ENCODE peak calls at places on chromosomes 3 and 15, in five cellular contexts. One of them, this sample, is unnamed. For H3K36me3, the result is how much of the 10 kb centered on the place peaks cover.

GRCh38 chr3:100902572-100902971 is 90.6 kb downstream of the ABI3BP start:
- DNase-seq in mucosa of descending colon: no peak
- DNase-seq in tibial nerve: no peak
- DNase-seq in CD8-positive, alpha-beta T cell: no peak
- DNase-seq in heart right ventricle: no peak
- DNase-seq in this sample: no peak

GRCh38 chr3:62892951-62893350 is 17.7 kb upstream of the CADPS start:
- DNase-seq in heart right ventricle: no peak
- DNase-seq in mucosa of descending colon: no peak
- DNase-seq in CD8-positive, alpha-beta T cell: no peak
- DNase-seq in tibial nerve: no peak
- DNase-seq in this sample: no peak

GRCh38 chr3:47852604-47853397 is 49.9 kb downstream of the DHX30 start:
- DNase-seq in tibial nerve: no peak
- DNase-seq in CD8-positive, alpha-beta T cell: no peak
- DNase-seq in mucosa of descending colon: no peak
- DNase-seq in heart right ventricle: no peak
- DNase-seq in this sample: no peak

GRCh38 chr15:74373056-74373650 is 5.7 kb upstream of the CYP11A1 start:
- DNase-seq in tibial nerve: no peak
- DNase-seq in heart right ventricle: no peak
- DNase-seq in CD8-positive, alpha-beta T cell: no peak
- DNase-seq in mucosa of descending colon: no peak
- DNase-seq in this sample: no peak

GRCh38 chr15:58227706-58228543 is 89.7 kb downstream of the AQP9 start:
- DNase-seq in mucosa of descending colon: no peak
- DNase-seq in tibial nerve: peak
- DNase-seq in heart right ventricle: peak
- DNase-seq in CD8-positive, alpha-beta T cell: peak
- DNase-seq in this sample: no peak

GRCh38 chr3:89107461-89108035 is at the start of gene EPHA3:
- DNase-seq in heart right ventricle: peak
- DNase-seq in tibial nerve: peak
- DNase-seq in mucosa of descending colon: peak
- DNase-seq in CD8-positive, alpha-beta T cell: no peak
- DNase-seq in this sample: peak

GRCh38 chr3:168102735-168103410 is 7.1 kb upstream of the GOLIM4 start:
- DNase-seq in heart right ventricle: no peak
- DNase-seq in CD8-positive, alpha-beta T cell: no peak
- DNase-seq in mucosa of descending colon: no peak
- DNase-seq in tibial nerve: no peak
- DNase-seq in this sample: no peak

GRCh38 chr15:67101981-67102929 is 36.9 kb downstream of the SMAD3 start:
- DNase-seq in heart right ventricle: no peak
- DNase-seq in mucosa of descending colon: no peak
- DNase-seq in CD8-positive, alpha-beta T cell: peak
- DNase-seq in tibial nerve: no peak
- DNase-seq in this sample: peak

GRCh38 chr3:146130881-146131371 is 30.1 kb downstream of the PLOD2 start:
- DNase-seq in heart right ventricle: no peak
- DNase-seq in mucosa of descending colon: no peak
- DNase-seq in tibial nerve: no peak
- DNase-seq in CD8-positive, alpha-beta T cell: no peak
- DNase-seq in this sample: no peak

GRCh38 chr15:40235201-40235890 is 3.5 kb upstream of the PAK6 start:
- DNase-seq in CD8-positive, alpha-beta T cell: no peak
- DNase-seq in tibial nerve: no peak
- DNase-seq in heart right ventricle: no peak
- DNase-seq in mucosa of descending colon: no peak
- DNase-seq in this sample: no peak

GRCh38 chr3:128572644-128573105 is 77.9 kb downstream of the RPN1 start:
- DNase-seq in heart right ventricle: no peak
- DNase-seq in tibial nerve: no peak
- DNase-seq in CD8-positive, alpha-beta T cell: no peak
- DNase-seq in mucosa of descending colon: no peak
- DNase-seq in this sample: no peak

GRCh38 chr3:188000361-188000861 is 153.5 kb upstream of the LPP start:
- DNase-seq in CD8-positive, alpha-beta T cell: no peak
- DNase-seq in heart right ventricle: no peak
- DNase-seq in mucosa of descending colon: no peak
- DNase-seq in tibial nerve: no peak
- DNase-seq in this sample: no peak

GRCh38 chr3:53482227-53482626 is 12.2 kb upstream of the CACNA1D start:
- DNase-seq in heart right ventricle: no peak
- DNase-seq in tibial nerve: no peak
- DNase-seq in CD8-positive, alpha-beta T cell: no peak
- DNase-seq in mucosa of descending colon: no peak
- DNase-seq in this sample: no peak

GRCh38 chr3:196867155-196867506 is 589 bp upstream of the SENP5 start:
- DNase-seq in CD8-positive, alpha-beta T cell: no peak
- DNase-seq in mucosa of descending colon: no peak
- DNase-seq in heart right ventricle: no peak
- DNase-seq in tibial nerve: no peak
- DNase-seq in this sample: no peak

GRCh38 chr3:194019766-194020165 is 116.2 kb upstream of the HES1 start:
- DNase-seq in tibial nerve: no peak
- DNase-seq in CD8-positive, alpha-beta T cell: no peak
- DNase-seq in mucosa of descending colon: no peak
- DNase-seq in heart right ventricle: no peak
- DNase-seq in this sample: no peak

GRCh38 chr15:80691575-80691974 is 3.5 kb upstream of the ABHD17C start:
- DNase-seq in mucosa of descending colon: no peak
- DNase-seq in tibial nerve: no peak
- DNase-seq in heart right ventricle: no peak
- DNase-seq in CD8-positive, alpha-beta T cell: no peak
- DNase-seq in this sample: no peak

GRCh38 chr3:39106281-39107055 is 959 bp downstream of the GORASP1 start:
- DNase-seq in heart right ventricle: no peak
- DNase-seq in tibial nerve: no peak
- DNase-seq in CD8-positive, alpha-beta T cell: no peak
- DNase-seq in mucosa of descending colon: no peak
- DNase-seq in this sample: no peak

GRCh38 chr15:49621327-49622210 is 721 bp downstream of the DTWD1 start:
- DNase-seq in CD8-positive, alpha-beta T cell: no peak
- DNase-seq in tibial nerve: no peak
- DNase-seq in mucosa of descending colon: no peak
- DNase-seq in heart right ventricle: no peak
- DNase-seq in this sample: no peak

GRCh38 chr3:120498947-120499346 is 48.2 kb upstream of the FSTL1 start:
- DNase-seq in heart right ventricle: no peak
- DNase-seq in tibial nerve: no peak
- DNase-seq in CD8-positive, alpha-beta T cell: no peak
- DNase-seq in mucosa of descending colon: no peak
- DNase-seq in this sample: no peak

GRCh38 chr15:56758770-56759449 is 25.6 kb upstream of the ZNF280D start:
- DNase-seq in CD8-positive, alpha-beta T cell: no peak
- DNase-seq in heart right ventricle: no peak
- DNase-seq in mucosa of descending colon: no peak
- DNase-seq in tibial nerve: no peak
- DNase-seq in this sample: no peak

GRCh38 chr3:68919000-68919399 is 13.3 kb downstream of the TAFA4 start:
- DNase-seq in tibial nerve: no peak
- DNase-seq in heart right ventricle: no peak
- DNase-seq in CD8-positive, alpha-beta T cell: no peak
- DNase-seq in mucosa of descending colon: no peak
- DNase-seq in this sample: no peak

GRCh38 chr3:122322095-122323075 is 2.7 kb upstream of the CSTA start:
- DNase-seq in heart right ventricle: no peak
- DNase-seq in tibial nerve: no peak
- DNase-seq in mucosa of descending colon: no peak
- DNase-seq in CD8-positive, alpha-beta T cell: no peak
- DNase-seq in this sample: peak

GRCh38 chr15:88908123-88908522 is 5.1 kb downstream of the MFGE8 start:
- DNase-seq in CD8-positive, alpha-beta T cell: no peak
- DNase-seq in mucosa of descending colon: no peak
- DNase-seq in heart right ventricle: no peak
- DNase-seq in tibial nerve: no peak
- DNase-seq in this sample: no peak

GRCh38 chr15:88906130-88906529 is 7.0 kb downstream of the MFGE8 start:
- DNase-seq in mucosa of descending colon: no peak
- DNase-seq in tibial nerve: no peak
- DNase-seq in heart right ventricle: no peak
- DNase-seq in CD8-positive, alpha-beta T cell: no peak
- DNase-seq in this sample: no peak

GRCh38 chr15:88905576-88905975 is 7.6 kb downstream of the MFGE8 start:
- DNase-seq in CD8-positive, alpha-beta T cell: no peak
- DNase-seq in heart right ventricle: no peak
- DNase-seq in tibial nerve: no peak
- DNase-seq in mucosa of descending colon: no peak
- DNase-seq in this sample: no peak

GRCh38 chr15:88907111-88907510 is 6.1 kb downstream of the MFGE8 start:
- DNase-seq in heart right ventricle: no peak
- DNase-seq in CD8-positive, alpha-beta T cell: no peak
- DNase-seq in mucosa of descending colon: no peak
- DNase-seq in tibial nerve: no peak
- DNase-seq in this sample: no peak

GRCh38 chr15:88906551-88906950 is 6.6 kb downstream of the MFGE8 start:
- DNase-seq in mucosa of descending colon: no peak
- DNase-seq in heart right ventricle: no peak
- DNase-seq in tibial nerve: no peak
- DNase-seq in CD8-positive, alpha-beta T cell: no peak
- DNase-seq in this sample: no peak
- H3K36me3 ChIP-seq in mucosa of descending colon: under half
- H3K36me3 ChIP-seq in heart right ventricle: half or more
- H3K36me3 ChIP-seq in tibial nerve: under half
- H3K36me3 ChIP-seq in CD8-positive, alpha-beta T cell: under half
- H3K36me3 ChIP-seq in this sample: under half

GRCh38 chr15:42449770-42450433 is 41.0 kb downstream of the ZNF106 start:
- DNase-seq in tibial nerve: no peak
- DNase-seq in mucosa of descending colon: no peak
- DNase-seq in heart right ventricle: no peak
- DNase-seq in CD8-positive, alpha-beta T cell: no peak
- DNase-seq in this sample: no peak
- H3K36me3 ChIP-seq in tibial nerve: under half
- H3K36me3 ChIP-seq in mucosa of descending colon: under half
- H3K36me3 ChIP-seq in heart right ventricle: half or more
- H3K36me3 ChIP-seq in CD8-positive, alpha-beta T cell: under half
- H3K36me3 ChIP-seq in this sample: under half

DNA sequence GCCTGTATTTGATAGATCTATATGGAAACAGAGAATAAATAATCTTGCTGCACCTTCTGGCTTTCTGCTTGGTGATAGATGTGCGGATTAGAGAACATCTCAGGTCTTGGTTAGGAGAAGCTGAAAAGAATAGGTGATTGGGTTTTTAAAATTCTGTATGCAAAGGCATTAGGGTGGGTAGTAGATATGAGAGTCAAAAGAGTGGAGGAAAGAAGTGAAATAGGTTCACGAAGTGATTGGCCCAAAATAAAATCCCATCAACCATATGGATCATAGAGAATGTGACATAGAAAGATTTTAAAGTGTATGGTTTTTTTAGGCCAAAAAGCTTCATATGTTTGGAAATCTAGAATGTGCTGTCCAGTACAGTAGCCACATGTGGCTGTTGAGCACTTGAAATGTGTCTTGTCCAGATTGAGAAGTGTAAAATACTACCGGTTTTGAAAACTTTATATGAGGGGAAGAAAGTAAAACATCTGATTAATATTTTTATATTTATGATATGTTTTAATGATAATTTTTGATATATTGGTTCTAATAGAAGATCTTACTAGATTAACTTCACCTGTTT is 2.8 kb downstream of the MBNL1 start:
- DNase-seq in heart right ventricle: no peak
- DNase-seq in CD8-positive, alpha-beta T cell: no peak
- DNase-seq in mucosa of descending colon: no peak
- DNase-seq in tibial nerve: no peak
- DNase-seq in this sample: no peak
- H3K36me3 ChIP-seq in heart right ventricle: under half
- H3K36me3 ChIP-seq in CD8-positive, alpha-beta T cell: under half
- H3K36me3 ChIP-seq in mucosa of descending colon: under half
- H3K36me3 ChIP-seq in tibial nerve: under half
- H3K36me3 ChIP-seq in this sample: under half

GRCh38 chr15:34883042-34883441 is 86.5 kb downstream of the AQR start:
- DNase-seq in heart right ventricle: no peak
- DNase-seq in mucosa of descending colon: no peak
- DNase-seq in tibial nerve: no peak
- DNase-seq in CD8-positive, alpha-beta T cell: no peak
- DNase-seq in this sample: no peak
- H3K36me3 ChIP-seq in heart right ventricle: half or more
- H3K36me3 ChIP-seq in mucosa of descending colon: under half
- H3K36me3 ChIP-seq in tibial nerve: under half
- H3K36me3 ChIP-seq in CD8-positive, alpha-beta T cell: under half
- H3K36me3 ChIP-seq in this sample: under half

DNA sequence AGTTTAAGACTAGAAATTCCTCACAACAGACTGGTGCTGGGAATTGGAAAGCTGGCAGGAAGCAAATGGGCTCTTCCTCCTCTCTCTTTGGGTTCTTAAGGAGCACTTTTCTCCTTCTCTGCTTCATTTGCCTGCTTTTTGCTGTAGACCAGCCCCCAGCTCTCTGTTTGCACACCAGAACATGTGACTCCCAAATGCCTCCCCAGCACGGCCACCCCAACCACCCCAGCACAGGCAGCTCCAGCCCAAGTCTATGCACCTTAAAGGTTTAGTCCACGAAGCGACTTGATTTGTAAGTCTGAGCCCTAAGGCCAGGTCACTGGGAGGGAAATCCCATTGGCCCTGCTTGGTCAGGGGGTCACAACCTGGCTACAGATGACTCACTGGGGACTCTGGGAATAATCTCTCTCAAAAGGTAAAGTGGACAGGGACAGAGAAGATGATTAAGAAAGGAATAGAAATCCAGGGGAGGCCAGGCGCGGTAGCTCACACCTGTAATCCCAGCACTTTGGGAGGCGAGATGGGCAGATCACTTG is 377.8 kb upstream of the PROK2 start:
- DNase-seq in heart right ventricle: no peak
- DNase-seq in CD8-positive, alpha-beta T cell: no peak
- DNase-seq in mucosa of descending colon: no peak
- DNase-seq in tibial nerve: no peak
- DNase-seq in this sample: peak
- H3K36me3 ChIP-seq in heart right ventricle: under half
- H3K36me3 ChIP-seq in CD8-positive, alpha-beta T cell: under half
- H3K36me3 ChIP-seq in mucosa of descending colon: under half
- H3K36me3 ChIP-seq in tibial nerve: under half
- H3K36me3 ChIP-seq in this sample: under half

DNA sequence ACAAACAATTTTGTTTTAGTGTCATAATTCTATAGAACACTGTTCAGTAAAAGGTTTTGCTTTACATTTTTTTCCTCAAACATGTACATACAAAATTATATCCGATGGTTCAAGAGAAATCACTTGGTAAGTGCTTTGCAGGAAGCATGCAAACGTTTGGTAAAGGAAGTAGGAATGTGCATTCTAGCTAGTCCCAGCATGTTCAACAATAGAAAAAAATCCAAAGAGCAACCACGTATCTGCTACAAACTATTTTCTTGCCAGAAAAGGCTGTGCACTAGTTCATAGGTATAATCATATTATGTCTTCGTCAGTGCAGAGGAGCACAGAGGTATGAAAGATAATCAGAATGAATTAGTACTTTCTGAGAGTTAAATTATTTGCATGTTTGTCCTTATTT is 58.0 kb downstream of the GPR160 start:
- DNase-seq in mucosa of descending colon: no peak
- DNase-seq in CD8-positive, alpha-beta T cell: no peak
- DNase-seq in heart right ventricle: no peak
- DNase-seq in tibial nerve: no peak
- DNase-seq in this sample: no peak
- H3K36me3 ChIP-seq in mucosa of descending colon: under half
- H3K36me3 ChIP-seq in CD8-positive, alpha-beta T cell: under half
- H3K36me3 ChIP-seq in heart right ventricle: half or more
- H3K36me3 ChIP-seq in tibial nerve: under half
- H3K36me3 ChIP-seq in this sample: under half

GRCh38 chr3:45473841-45474240 is 85.5 kb downstream of the LARS2 start:
- DNase-seq in mucosa of descending colon: no peak
- DNase-seq in tibial nerve: no peak
- DNase-seq in CD8-positive, alpha-beta T cell: no peak
- DNase-seq in heart right ventricle: no peak
- DNase-seq in this sample: no peak
- H3K36me3 ChIP-seq in mucosa of descending colon: under half
- H3K36me3 ChIP-seq in tibial nerve: under half
- H3K36me3 ChIP-seq in CD8-positive, alpha-beta T cell: under half
- H3K36me3 ChIP-seq in heart right ventricle: under half
- H3K36me3 ChIP-seq in this sample: under half

This sample was measured in GM06990.